ENCODE peak calls at places on chromosomes 16 and 17, in nine cellular contexts. X, O, G, L, D, C, Q, E and Z are unnamed samples. For H3K4me1, the result is how much of the 10 kb centered on the place peaks cover.

GRCh38 chr17:4950075-4950756 is 703 bp upstream of the ENO3 start:
- DNase-seq in X (peak), O (peak), G (peak), L (no peak), D (no peak), C (peak), Q (peak), E (peak), Z (peak)

GRCh38 chr16:1961651-1962067 is 2.3 kb downstream of the NDUFB10 start:
- DNase-seq in X (no peak), O (peak), G (no peak), L (no peak), D (no peak), C (no peak), Q (no peak), E (peak), Z (no peak)

GRCh38 chr17:70318061-70318460 is 148.7 kb downstream of the KCNJ2 start:
- DNase-seq in X (no peak), O (no peak), G (no peak), L (no peak), D (no peak), C (no peak), Q (no peak), E (no peak), Z (no peak)

GRCh38 chr16:83933885-83934683 is 19.0 kb upstream of the OSGIN1 start:
- DNase-seq in X (no peak), O (no peak), G (no peak), L (no peak), D (no peak), C (no peak), Q (no peak), E (no peak), Z (no peak)

GRCh38 chr16:58324792-58325191 is 30.0 kb upstream of the PRSS54 start:
- DNase-seq in X (no peak), O (no peak), G (no peak), L (no peak), D (no peak), C (no peak), Q (no peak), E (no peak), Z (no peak)

GRCh38 chr17:34146440-34147043 is 108.5 kb upstream of the CCL2 start:
- DNase-seq in X (no peak), O (no peak), G (peak), L (no peak), D (no peak), C (peak), Q (no peak), E (peak), Z (peak)

GRCh38 chr17:72301887-72302286 is 181.1 kb downstream of the SOX9 start:
- DNase-seq in X (no peak), O (no peak), G (no peak), L (no peak), D (no peak), C (no peak), Q (no peak), E (no peak), Z (no peak)

GRCh38 chr16:73131153-73131862 is 83.4 kb upstream of the ZFHX3 start:
- DNase-seq in X (no peak), O (no peak), G (no peak), L (no peak), D (no peak), C (no peak), Q (no peak), E (no peak), Z (no peak)

GRCh38 chr17:37461668-37462067 is 28.0 kb upstream of the DUSP14 start:
- DNase-seq in X (no peak), O (no peak), G (no peak), L (no peak), D (no peak), C (no peak), Q (no peak), E (no peak), Z (no peak)

GRCh38 chr16:9092282-9092962 is 978 bp downstream of the HAPSTR1 start:
- DNase-seq in X (peak), O (peak), G (peak), L (no peak), D (no peak), C (no peak), Q (peak), E (peak), Z (peak)

GRCh38 chr17:44795928-44796327 is 34.2 kb downstream of the GJC1 start:
- DNase-seq in X (no peak), O (peak), G (no peak), L (no peak), D (no peak), C (no peak), Q (peak), E (no peak), Z (no peak)

GRCh38 chr16:73301984-73302383 is 254.1 kb upstream of the ZFHX3 start:
- DNase-seq in X (no peak), O (no peak), G (no peak), L (no peak), D (no peak), C (no peak), Q (no peak), E (no peak), Z (no peak)

GRCh38 chr17:51869387-51869786 is 289.1 kb downstream of the CA10 start:
- DNase-seq in X (no peak), O (no peak), G (no peak), L (no peak), D (no peak), C (no peak), Q (no peak), E (peak), Z (no peak)

GRCh38 chr17:29212681-29213121 is 32.5 kb upstream of the MYO18A start:
- DNase-seq in X (no peak), O (no peak), G (no peak), L (no peak), D (no peak), C (no peak), Q (no peak), E (no peak), Z (no peak)

GRCh38 chr16:49277386-49277742 is 4.3 kb downstream of the CBLN1 start:
- DNase-seq in X (no peak), O (no peak), G (no peak), L (no peak), D (no peak), C (no peak), Q (no peak), E (no peak), Z (no peak)

GRCh38 chr16:23823475-23824407 is 12.0 kb upstream of the PRKCB start:
- DNase-seq in X (no peak), O (no peak), G (no peak), L (no peak), D (no peak), C (no peak), Q (no peak), E (peak), Z (no peak)

GRCh38 chr17:1966274-1967086 is 58.7 kb downstream of the RTN4RL1 start:
- DNase-seq in X (no peak), O (no peak), G (no peak), L (no peak), D (no peak), C (no peak), Q (no peak), E (no peak), Z (no peak)

GRCh38 chr17:1967092-1967662 is 58.0 kb downstream of the RTN4RL1 start:
- DNase-seq in X (no peak), O (no peak), G (no peak), L (no peak), D (no peak), C (no peak), Q (no peak), E (no peak), Z (peak)

GRCh38 chr17:1972429-1973160 is 52.5 kb downstream of the RTN4RL1 start:
- DNase-seq in X (no peak), O (no peak), G (no peak), L (peak), D (no peak), C (no peak), Q (no peak), E (no peak), Z (no peak)

GRCh38 chr17:1969712-1970111 is 55.4 kb downstream of the RTN4RL1 start:
- DNase-seq in X (no peak), O (no peak), G (no peak), L (no peak), D (no peak), C (no peak), Q (no peak), E (no peak), Z (no peak)

DNA sequence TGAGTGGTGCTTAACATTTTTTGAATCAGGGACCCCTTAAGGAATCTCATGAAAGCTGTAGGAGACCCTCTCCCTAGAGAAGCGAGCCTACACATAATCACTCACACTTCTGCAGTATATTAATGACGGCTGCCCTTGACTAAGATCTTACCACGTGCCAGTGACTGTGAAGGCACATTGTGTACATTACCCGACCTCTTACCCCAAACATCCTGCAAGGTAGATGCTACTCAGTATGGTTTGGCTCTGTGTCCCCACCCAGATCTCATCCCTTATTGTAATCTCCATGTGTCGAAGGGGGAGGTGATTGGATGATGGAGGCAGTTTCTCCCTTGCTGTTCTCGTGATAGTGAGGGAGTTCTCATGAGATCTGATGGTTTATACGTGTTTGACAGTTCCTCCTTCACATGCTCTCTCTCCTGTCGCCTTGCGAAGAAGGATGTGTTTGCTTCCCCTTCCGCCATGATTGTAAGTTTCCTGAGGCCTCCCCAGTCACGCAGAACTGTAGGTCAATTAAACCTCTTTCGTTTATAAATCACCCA is 54.2 kb downstream of the RTN4RL1 start:
- DNase-seq in X (no peak), O (no peak), G (no peak), L (no peak), D (no peak), C (no peak), Q (no peak), E (no peak), Z (no peak)
- H3K4me1 ChIP-seq in X (under half), O (under half), G (under half), L (under half), D (under half), C (under half), Q (under half), E (under half), Z (under half)

DNA sequence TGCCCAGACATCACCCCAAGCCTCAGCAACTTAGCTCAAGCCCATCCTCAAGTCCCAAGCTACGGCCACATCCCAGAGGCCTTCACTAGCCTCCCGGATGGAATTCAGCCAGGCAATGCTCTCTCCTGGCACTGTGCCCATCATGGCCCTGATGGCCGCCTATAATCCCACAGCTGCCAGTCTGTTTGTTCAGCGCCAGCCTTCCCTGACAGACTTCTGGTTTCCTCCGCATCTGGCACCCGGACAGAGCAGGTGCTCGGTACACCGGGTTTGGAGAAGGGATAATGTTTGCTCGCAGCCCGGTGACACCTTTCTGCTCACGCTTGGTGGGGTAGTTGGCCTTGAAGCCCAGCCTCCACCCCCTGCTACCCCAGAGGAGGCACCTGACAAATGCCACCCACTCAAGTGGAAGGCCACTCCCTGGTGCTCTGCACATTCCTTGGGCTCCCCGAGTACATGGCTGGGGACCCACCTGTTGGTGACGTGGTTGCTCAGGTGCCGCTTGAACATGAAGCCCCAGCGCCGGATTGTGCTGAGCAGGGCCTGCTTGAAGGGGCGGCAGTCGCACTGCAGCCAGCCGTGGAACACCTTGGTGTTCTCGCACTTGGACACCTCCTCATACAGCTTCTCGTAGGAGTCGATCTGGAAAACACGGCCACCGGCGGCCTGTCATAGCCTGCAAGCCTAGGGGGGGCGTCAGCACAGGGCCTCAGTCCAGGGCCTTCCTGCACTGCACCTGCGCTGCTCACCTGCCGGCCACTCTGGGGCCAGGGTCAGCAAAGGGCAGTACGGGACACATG is 47.1 kb downstream of the DNAH17 start:
- DNase-seq in X (no peak), O (no peak), G (peak), L (no peak), D (no peak), C (no peak), Q (no peak), E (no peak), Z (peak)
- TF ChIP-seq EP300 in X (no peak), O (no peak), G (no peak), L (no peak), D (no peak), C (no peak), Q (no peak), E (no peak), Z (no peak)

DNA sequence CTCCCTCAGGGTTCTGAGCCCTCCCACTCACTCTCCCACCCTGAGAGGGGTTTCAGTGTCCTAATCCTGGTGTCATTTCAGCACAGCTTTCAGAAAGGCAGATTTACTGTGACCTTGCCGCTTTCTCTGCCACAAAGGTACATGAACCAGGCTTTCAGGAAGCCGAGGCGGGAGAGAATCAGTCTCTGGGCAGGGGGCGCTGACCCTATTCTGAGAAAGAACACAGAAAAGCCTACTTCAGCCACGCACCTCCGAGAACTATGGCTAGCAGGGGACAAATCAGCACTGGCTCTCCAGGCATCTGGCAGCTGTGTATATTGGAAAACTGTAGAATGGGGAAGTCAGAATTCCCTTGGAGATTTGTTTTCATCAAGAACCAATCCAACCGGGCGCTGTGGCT is 57.7 kb upstream of the BCAR1 start:
- DNase-seq in X (no peak), O (no peak), G (no peak), L (no peak), D (no peak), C (no peak), Q (no peak), E (no peak), Z (no peak)
- H3K4me1 ChIP-seq in X (under half), O (under half), G (under half), L (under half), D (under half), C (half or more), Q (under half), E (under half), Z (under half)

GRCh38 chr17:55575058-55575606 is 63.9 kb upstream of the SMIM36 start:
- DNase-seq in X (no peak), O (no peak), G (no peak), L (no peak), D (no peak), C (no peak), Q (no peak), E (no peak), Z (no peak)

GRCh38 chr17:55576237-55576998 is 65.2 kb upstream of the SMIM36 start:
- DNase-seq in X (no peak), O (peak), G (no peak), L (peak), D (no peak), C (peak), Q (no peak), E (peak), Z (no peak)

GRCh38 chr17:55577687-55578086 is 66.4 kb upstream of the SMIM36 start:
- DNase-seq in X (no peak), O (peak), G (no peak), L (no peak), D (no peak), C (no peak), Q (no peak), E (no peak), Z (no peak)

GRCh38 chr17:55580596-55581133 is 69.4 kb upstream of the SMIM36 start:
- DNase-seq in X (no peak), O (no peak), G (no peak), L (no peak), D (no peak), C (no peak), Q (no peak), E (no peak), Z (no peak)

GRCh38 chr17:55577011-55577586 is 65.8 kb upstream of the SMIM36 start:
- DNase-seq in X (peak), O (peak), G (peak), L (peak), D (no peak), C (no peak), Q (no peak), E (peak), Z (no peak)
- TF ChIP-seq EP300 in X (no peak), O (no peak), G (no peak), L (peak), D (no peak), C (no peak), Q (no peak), E (no peak), Z (no peak)

GRCh38 chr17:74632196-74632540 is 8.6 kb upstream of the CD300E start:
- DNase-seq in X (no peak), O (no peak), G (no peak), L (no peak), D (no peak), C (no peak), Q (no peak), E (no peak), Z (no peak)
- H3K4me1 ChIP-seq in X (under half), O (under half), G (under half), L (under half), D (under half), C (under half), Q (under half), E (under half), Z (under half)

GRCh38 chr16:10967981-10968380 is 23.6 kb downstream of the CLEC16A start:
- DNase-seq in X (no peak), O (no peak), G (no peak), L (no peak), D (no peak), C (no peak), Q (no peak), E (no peak), Z (peak)
- TF ChIP-seq EP300 in X (no peak), O (no peak), G (no peak), L (no peak), D (no peak), C (no peak), Q (no peak), E (no peak), Z (no peak)

GRCh38 chr17:50203589-50204345 is 2.3 kb upstream of the COL1A1 start:
- DNase-seq in X (peak), O (peak), G (peak), L (no peak), D (no peak), C (no peak), Q (peak), E (no peak), Z (no peak)
- H3K4me1 ChIP-seq in X (under half), O (under half), G (under half), L (under half), D (under half), C (under half), Q (half or more), E (under half), Z (half or more)

GRCh38 chr17:20281860-20282259 is 185.5 kb downstream of the LGALS9B start:
- DNase-seq in X (no peak), O (no peak), G (no peak), L (peak), D (no peak), C (no peak), Q (no peak), E (no peak), Z (no peak)
- TF ChIP-seq EP300 in X (no peak), O (no peak), G (no peak), L (no peak), D (no peak), C (no peak), Q (no peak), E (no peak), Z (no peak)